ENCODE peak calls at places on chromosomes 16 and 17, in four cellular contexts. B, A, R and V are unnamed samples.

GRCh38 chr16:57143125-57143965 is 42.5 kb downstream of the PSME3IP1 start:
- DNase-seq in B (no peak), A (no peak), R (no peak), V (no peak)

GRCh38 chr16:53056528-53056881 is 1.7 kb downstream of the CHD9 start:
- DNase-seq in B (no peak), A (no peak), R (no peak), V (peak; percentile 89)

GRCh38 chr17:4407851-4408250 is 25.9 kb upstream of the SPNS3 start:
- DNase-seq in B (no peak), A (no peak), R (no peak), V (no peak)

GRCh38 chr17:28385037-28385797 is 13.7 kb downstream of the SARM1 start:
- DNase-seq in B (no peak), A (no peak), R (no peak), V (no peak)

GRCh38 chr17:41369713-41370112 is at the start of gene KRT33B:
- DNase-seq in B (no peak), A (no peak), R (no peak), V (no peak)

GRCh38 chr16:13594798-13595197 is 325.2 kb upstream of the ERCC4 start:
- DNase-seq in B (no peak), A (no peak), R (no peak), V (no peak)

GRCh38 chr16:65618931-65619330 is 497.1 kb upstream of the CDH11 start:
- DNase-seq in B (no peak), A (no peak), R (no peak), V (no peak)

GRCh38 chr16:78684655-78685400 is 585.4 kb downstream of the WWOX start:
- DNase-seq in B (no peak), A (no peak), R (no peak), V (no peak)

GRCh38 chr16:85089485-85089884 is 22.8 kb downstream of the CIBAR2 start:
- DNase-seq in B (no peak), A (no peak), R (no peak), V (no peak)

GRCh38 chr17:72984145-72984924 is 108.2 kb downstream of the SLC39A11 start:
- DNase-seq in B (peak; percentile 77), A (peak; percentile 80), R (no peak), V (peak; percentile 69)

GRCh38 chr17:74610108-74610507 is 13.4 kb downstream of the CD300E start:
- DNase-seq in B (no peak), A (no peak), R (no peak), V (no peak)

GRCh38 chr17:42608692-42609181 is 437 bp downstream of the RETREG3 start:
- DNase-seq in B (no peak), A (no peak), R (no peak), V (no peak)

GRCh38 chr17:43444223-43445008 is 39.4 kb upstream of the DHX8 start:
- DNase-seq in B (no peak), A (no peak), R (no peak), V (no peak)

GRCh38 chr16:49473131-49473530 is 99.5 kb downstream of the C16orf78 start:
- DNase-seq in B (no peak), A (no peak), R (no peak), V (no peak)

GRCh38 chr17:65824901-65825300 is 263.5 kb upstream of the AXIN2 start:
- DNase-seq in B (no peak), A (no peak), R (no peak), V (peak; percentile 60)

GRCh38 chr17:36514856-36515255 is 19.8 kb downstream of the MYO19 start:
- DNase-seq in B (no peak), A (no peak), R (no peak), V (no peak)

GRCh38 chr16:76668207-76668725 is 391.1 kb downstream of the CNTNAP4 start:
- DNase-seq in B (no peak), A (no peak), R (no peak), V (no peak)

GRCh38 chr16:27429981-27430441 is 28.0 kb downstream of the IL21R start:
- DNase-seq in B (no peak), A (no peak), R (peak; percentile 5), V (no peak)

GRCh38 chr17:58710948-58711552 is 18.6 kb downstream of the RAD51C start:
- DNase-seq in B (peak; percentile 61), A (peak; percentile 27), R (no peak), V (peak; percentile 61)

GRCh38 chr17:67479119-67479517 is 102.0 kb downstream of the PITPNC1 start:
- DNase-seq in B (no peak), A (no peak), R (no peak), V (peak; percentile 24)